ENCODE peak calls at places on chromosome 21, in five cellular contexts. I, R, D, J and U are unnamed samples.

GRCh38 chr21:14843991-14844390 is 220.8 kb downstream of the NRIP1 start:
- DNase-seq in I (no peak), R (no peak), D (peak), J (no peak), U (no peak)

GRCh38 chr21:15199414-15199813 is 134.6 kb upstream of the NRIP1 start:
- DNase-seq in I (no peak), R (no peak), D (no peak), J (no peak), U (no peak)

GRCh38 chr21:35896060-35896459 is 164.3 kb downstream of the SETD4 start:
- DNase-seq in I (no peak), R (no peak), D (no peak), J (no peak), U (no peak)

GRCh38 chr21:24014381-24014780 is 1592.9 kb downstream of the MRPL39 start:
- DNase-seq in I (no peak), R (no peak), D (no peak), J (no peak), U (no peak)

GRCh38 chr21:27406297-27407009 is 439.6 kb upstream of the ADAMTS5 start:
- DNase-seq in I (no peak), R (no peak), D (peak), J (no peak), U (no peak)

GRCh38 chr21:33760641-33761103 is 118.4 kb downstream of the ITSN1 start:
- DNase-seq in I (peak), R (no peak), D (peak), J (no peak), U (no peak)

GRCh38 chr21:31731112-31731801 is 661 bp downstream of the SCAF4 start:
- DNase-seq in I (no peak), R (peak), D (no peak), J (no peak), U (peak)

GRCh38 chr21:25896657-25897056 is 161.9 kb downstream of the GABPA start:
- DNase-seq in I (no peak), R (no peak), D (no peak), J (no peak), U (no peak)

GRCh38 chr21:29819675-29820337 is 120.0 kb downstream of the GRIK1 start:
- DNase-seq in I (no peak), R (no peak), D (no peak), J (no peak), U (no peak)

GRCh38 chr21:46193829-46194373 is 9.6 kb upstream of the SPATC1L start:
- DNase-seq in I (no peak), R (no peak), D (no peak), J (no peak), U (no peak)

GRCh38 chr21:25555492-25555891 is 51.8 kb downstream of the MRPL39 start:
- DNase-seq in I (no peak), R (no peak), D (no peak), J (no peak), U (no peak)

GRCh38 chr21:42847051-42847707 is 32.2 kb downstream of the WDR4 start:
- DNase-seq in I (no peak), R (no peak), D (no peak), J (no peak), U (no peak)

GRCh38 chr21:43907751-43908150 is 42.7 kb downstream of the AGPAT3 start:
- DNase-seq in I (no peak), R (no peak), D (no peak), J (no peak), U (no peak)

GRCh38 chr21:17491716-17492414 is 21.0 kb upstream of the CXADR start:
- DNase-seq in I (peak), R (no peak), D (peak), J (no peak), U (no peak)

GRCh38 chr21:46397211-46397905 is 61.3 kb upstream of the DIP2A start:
- DNase-seq in I (no peak), R (no peak), D (no peak), J (no peak), U (no peak)

GRCh38 chr21:43726686-43727570 is 8.0 kb downstream of the PDXK start:
- DNase-seq in I (no peak), R (no peak), D (no peak), J (no peak), U (no peak)

GRCh38 chr21:40832316-40832715 is 14.6 kb downstream of the DSCAM start:
- DNase-seq in I (no peak), R (no peak), D (no peak), J (no peak), U (no peak)

GRCh38 chr21:35649186-35649585 is 411.1 kb downstream of the SETD4 start:
- DNase-seq in I (no peak), R (no peak), D (peak), J (no peak), U (no peak)

GRCh38 chr21:46605759-46606426 is 1.0 kb upstream of the S100B start:
- DNase-seq in I (no peak), R (no peak), D (no peak), J (no peak), U (peak)

GRCh38 chr21:31196724-31197123 is 147.3 kb downstream of the TIAM1 start:
- DNase-seq in I (no peak), R (no peak), D (no peak), J (no peak), U (no peak)

GRCh38 chr21:46354518-46354917 is 30.6 kb downstream of the PCNT start:
- DNase-seq in I (no peak), R (no peak), D (no peak), J (no peak), U (no peak)

GRCh38 chr21:16102113-16102512 is 372.3 kb downstream of the USP25 start:
- DNase-seq in I (no peak), R (no peak), D (no peak), J (no peak), U (no peak)

GRCh38 chr21:35697321-35697808 is 363.0 kb downstream of the SETD4 start:
- DNase-seq in I (peak), R (no peak), D (peak), J (no peak), U (no peak)

GRCh38 chr21:16370176-16370575 is 640.4 kb downstream of the USP25 start:
- DNase-seq in I (no peak), R (no peak), D (no peak), J (no peak), U (no peak)

GRCh38 chr21:43343992-43344886 is 82.7 kb downstream of the SIK1 start:
- DNase-seq in I (no peak), R (no peak), D (no peak), J (no peak), U (no peak)

GRCh38 chr21:40227111-40227510 is 359.9 kb downstream of the PCP4 start:
- DNase-seq in I (no peak), R (no peak), D (no peak), J (no peak), U (no peak)

GRCh38 chr21:14942801-14943490 is 121.9 kb downstream of the NRIP1 start:
- DNase-seq in I (peak), R (no peak), D (peak), J (no peak), U (no peak)

GRCh38 chr21:25934771-25935224 is 200.0 kb downstream of the GABPA start:
- DNase-seq in I (peak), R (no peak), D (peak), J (no peak), U (no peak)

GRCh38 chr21:33543505-33544129 is 779 bp downstream of the SON start:
- DNase-seq in I (peak), R (peak), D (no peak), J (no peak), U (no peak)

GRCh38 chr21:26961704-26962103 is 5.2 kb downstream of the ADAMTS5 start:
- DNase-seq in I (no peak), R (peak), D (no peak), J (no peak), U (no peak)

GRCh38 chr21:35375115-35375514 is 326.0 kb upstream of the RUNX1 start:
- DNase-seq in I (no peak), R (no peak), D (peak), J (no peak), U (no peak)

GRCh38 chr21:43352568-43353281 is 74.2 kb downstream of the SIK1 start:
- DNase-seq in I (no peak), R (no peak), D (no peak), J (no peak), U (no peak)

GRCh38 chr21:15272171-15272570 is 207.4 kb upstream of the NRIP1 start:
- DNase-seq in I (peak), R (no peak), D (no peak), J (no peak), U (no peak)

GRCh38 chr21:43866659-43867331 is 1.8 kb downstream of the AGPAT3 start:
- DNase-seq in I (no peak), R (no peak), D (no peak), J (peak), U (no peak)

DNA sequence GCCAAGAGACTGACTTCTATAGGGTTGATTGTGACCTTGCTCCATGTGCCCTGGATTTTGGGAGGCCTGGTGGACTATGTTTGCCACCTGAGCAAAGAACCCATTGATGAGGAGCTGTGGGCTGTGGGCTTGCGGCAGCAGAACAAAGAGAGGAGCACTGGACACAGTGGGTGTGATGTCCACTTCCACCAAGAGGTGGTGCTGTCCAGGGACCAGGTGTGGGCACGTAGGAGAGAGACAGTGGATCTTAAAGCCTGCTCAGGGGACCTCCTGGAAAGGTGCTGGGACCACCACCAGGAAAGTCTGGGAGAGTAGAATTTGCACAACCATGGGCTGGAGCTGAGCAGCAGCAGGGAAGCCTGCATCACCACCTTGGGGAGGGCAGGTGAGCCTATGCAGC is 106.7 kb upstream of the ETS2 start:
- DNase-seq in I (no peak), R (peak), D (no peak), J (no peak), U (no peak)
- TF ChIP-seq CTCF in I (peak), R (peak), D (no peak), J (no peak), U (no peak)

GRCh38 chr21:36964398-36964797 is 2.1 kb downstream of the HLCS start:
- DNase-seq in I (no peak), R (no peak), D (no peak), J (no peak), U (no peak)

GRCh38 chr21:36965720-36966065 is 776 bp downstream of the HLCS start:
- DNase-seq in I (no peak), R (no peak), D (no peak), J (no peak), U (no peak)

GRCh38 chr21:36966846-36967657 is 583 bp upstream of the HLCS start:
- DNase-seq in I (no peak), R (peak), D (no peak), J (no peak), U (no peak)

GRCh38 chr21:36964832-36965719 is 1.4 kb downstream of the HLCS start:
- DNase-seq in I (no peak), R (no peak), D (no peak), J (no peak), U (no peak)

GRCh38 chr21:36966066-36966845 is at the start of gene HLCS:
- DNase-seq in I (no peak), R (peak), D (peak), J (peak), U (peak)
- TF ChIP-seq CTCF in I (no peak), R (peak), D (peak), J (no peak), U (peak)

GRCh38 chr21:45103966-45104520 is 29.7 kb downstream of the ADARB1 start:
- DNase-seq in I (no peak), R (no peak), D (no peak), J (no peak), U (no peak)

GRCh38 chr21:45105906-45106485 is 31.6 kb downstream of the ADARB1 start:
- DNase-seq in I (no peak), R (no peak), D (no peak), J (no peak), U (no peak)

GRCh38 chr21:45104560-45104959 is 30.2 kb downstream of the ADARB1 start:
- DNase-seq in I (no peak), R (no peak), D (no peak), J (peak), U (no peak)

GRCh38 chr21:45100866-45101265 is 26.5 kb downstream of the ADARB1 start:
- DNase-seq in I (no peak), R (no peak), D (no peak), J (no peak), U (no peak)

GRCh38 chr21:45102391-45102932 is 28.1 kb downstream of the ADARB1 start:
- DNase-seq in I (no peak), R (no peak), D (no peak), J (no peak), U (no peak)
- TF ChIP-seq CTCF in I (no peak), R (peak), D (peak), J (no peak), U (no peak)

GRCh38 chr21:28762357-28762735 is 230.3 kb downstream of the LTN1 start:
- DNase-seq in I (no peak), R (no peak), D (no peak), J (no peak), U (no peak)
- TF ChIP-seq CTCF in I (no peak), R (no peak), D (no peak), J (no peak), U (no peak)

GRCh38 chr21:41833138-41834115 is 45.7 kb downstream of the PRDM15 start:
- DNase-seq in I (no peak), R (no peak), D (no peak), J (no peak), U (no peak)

GRCh38 chr21:41830764-41831452 is 48.2 kb downstream of the PRDM15 start:
- DNase-seq in I (no peak), R (no peak), D (no peak), J (no peak), U (no peak)

GRCh38 chr21:41831453-41831831 is 47.7 kb downstream of the PRDM15 start:
- DNase-seq in I (no peak), R (no peak), D (no peak), J (no peak), U (no peak)

GRCh38 chr21:41834252-41834925 is 44.8 kb downstream of the PRDM15 start:
- DNase-seq in I (no peak), R (no peak), D (no peak), J (no peak), U (no peak)

DNA sequence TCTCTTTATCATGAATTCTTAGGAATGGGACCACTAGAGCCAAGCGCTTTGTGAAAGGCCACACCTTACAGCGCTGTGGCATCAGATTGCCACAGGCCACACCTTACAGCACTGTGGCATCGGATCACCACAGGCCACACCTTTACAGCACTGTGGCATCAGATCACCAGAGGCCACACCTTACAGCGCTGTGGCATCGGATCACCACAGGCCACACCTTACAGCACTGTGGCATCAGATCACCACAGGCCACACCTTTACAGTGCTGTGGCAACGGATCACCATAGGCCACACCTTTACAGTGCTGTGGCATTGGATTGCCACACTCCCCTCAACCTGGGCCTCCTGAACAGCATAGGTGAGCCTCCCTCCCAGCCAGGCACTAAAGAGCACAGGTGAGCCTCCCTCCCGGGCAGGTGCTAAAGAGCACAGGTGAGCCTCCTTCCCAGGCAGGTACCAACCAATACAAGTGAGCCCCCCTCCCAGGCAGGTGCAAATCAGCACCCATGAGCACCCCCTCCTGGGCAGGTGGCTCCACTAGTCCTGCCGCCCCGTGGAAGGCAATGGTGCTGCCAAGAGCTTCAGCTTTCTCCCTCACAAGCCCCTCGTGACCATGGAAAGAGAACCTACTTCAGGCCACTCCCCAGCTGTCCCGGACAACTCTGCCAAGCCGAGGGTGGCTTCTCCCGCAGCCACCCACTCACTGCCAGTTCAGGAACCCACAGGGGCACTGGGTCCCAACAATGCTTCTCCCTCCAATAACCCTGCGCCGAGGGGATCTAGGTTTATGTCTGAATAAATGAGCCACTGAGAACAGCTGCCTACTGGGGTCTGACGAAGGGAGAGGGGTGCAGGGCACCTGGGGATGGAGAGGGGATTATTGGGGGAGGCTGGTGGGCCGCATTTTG is 46.7 kb downstream of the PRDM15 start:
- DNase-seq in I (no peak), R (no peak), D (no peak), J (no peak), U (no peak)
- TF ChIP-seq CTCF in I (no peak), R (no peak), D (no peak), J (no peak), U (no peak)